ENCODE peak calls at places on chromosome 9, in ten cellular contexts. One of them, this sample, is unnamed.

GRCh38 chr9:89513836-89514235 is 15.9 kb upstream of the SEMA4D start:
- DNase-seq in PC-9: peak; percentile 5
- DNase-seq in hepatocyte: no peak
- DNase-seq in breast epithelium: no peak
- DNase-seq in IMR-90: no peak
- DNase-seq in fibroblast of lung: no peak
- DNase-seq in adrenal gland: no peak
- DNase-seq in lower lobe of right lung: no peak
- DNase-seq in neuronal stem cell: no peak
- DNase-seq in CD8-positive, alpha-beta T cell: no peak
- DNase-seq in this sample: no peak

GRCh38 chr9:82989949-82990348 is 73.0 kb downstream of the RASEF start:
- DNase-seq in adrenal gland: no peak
- DNase-seq in CD8-positive, alpha-beta T cell: no peak
- DNase-seq in breast epithelium: no peak
- DNase-seq in lower lobe of right lung: no peak
- DNase-seq in IMR-90: no peak
- DNase-seq in PC-9: no peak
- DNase-seq in fibroblast of lung: no peak
- DNase-seq in neuronal stem cell: no peak
- DNase-seq in hepatocyte: no peak
- DNase-seq in this sample: no peak

GRCh38 chr9:109411818-109412352 is 86.2 kb downstream of the PTPN3 start:
- DNase-seq in breast epithelium: no peak
- DNase-seq in IMR-90: peak; percentile 50
- DNase-seq in fibroblast of lung: peak; percentile 81
- DNase-seq in CD8-positive, alpha-beta T cell: no peak
- DNase-seq in neuronal stem cell: no peak
- DNase-seq in PC-9: no peak
- DNase-seq in lower lobe of right lung: no peak
- DNase-seq in hepatocyte: peak; percentile 54
- DNase-seq in adrenal gland: peak; percentile 55
- DNase-seq in this sample: no peak

GRCh38 chr9:114384836-114385411 is 2.9 kb downstream of the AKNA start:
- DNase-seq in adrenal gland: no peak
- DNase-seq in PC-9: no peak
- DNase-seq in breast epithelium: no peak
- DNase-seq in hepatocyte: no peak
- DNase-seq in neuronal stem cell: no peak
- DNase-seq in fibroblast of lung: no peak
- DNase-seq in CD8-positive, alpha-beta T cell: no peak
- DNase-seq in lower lobe of right lung: no peak
- DNase-seq in IMR-90: no peak
- DNase-seq in this sample: no peak

GRCh38 chr9:88803551-88804288 is 187.5 kb upstream of the S1PR3 start:
- DNase-seq in PC-9: no peak
- DNase-seq in lower lobe of right lung: no peak
- DNase-seq in hepatocyte: peak; percentile 33
- DNase-seq in adrenal gland: no peak
- DNase-seq in CD8-positive, alpha-beta T cell: no peak
- DNase-seq in fibroblast of lung: peak; percentile 43
- DNase-seq in neuronal stem cell: no peak
- DNase-seq in breast epithelium: no peak
- DNase-seq in IMR-90: peak; percentile 28
- DNase-seq in this sample: no peak

GRCh38 chr9:77848897-77849296 is 182.7 kb downstream of the GNAQ start:
- DNase-seq in CD8-positive, alpha-beta T cell: no peak
- DNase-seq in adrenal gland: peak; percentile 85
- DNase-seq in PC-9: no peak
- DNase-seq in neuronal stem cell: no peak
- DNase-seq in fibroblast of lung: peak; percentile 92
- DNase-seq in breast epithelium: no peak
- DNase-seq in lower lobe of right lung: peak; percentile 63
- DNase-seq in IMR-90: peak; percentile 91
- DNase-seq in hepatocyte: peak; percentile 46
- DNase-seq in this sample: no peak

GRCh38 chr9:79213417-79214125 is 358.2 kb upstream of the TLE4 start:
- DNase-seq in breast epithelium: no peak
- DNase-seq in IMR-90: peak; percentile 70
- DNase-seq in lower lobe of right lung: no peak
- DNase-seq in hepatocyte: no peak
- DNase-seq in PC-9: no peak
- DNase-seq in fibroblast of lung: no peak
- DNase-seq in CD8-positive, alpha-beta T cell: no peak
- DNase-seq in neuronal stem cell: no peak
- DNase-seq in adrenal gland: no peak
- DNase-seq in this sample: no peak

GRCh38 chr9:8571648-8572047 is 772.1 kb upstream of the DMAC1 start:
- DNase-seq in PC-9: no peak
- DNase-seq in adrenal gland: no peak
- DNase-seq in hepatocyte: no peak
- DNase-seq in fibroblast of lung: no peak
- DNase-seq in IMR-90: no peak
- DNase-seq in neuronal stem cell: no peak
- DNase-seq in CD8-positive, alpha-beta T cell: no peak
- DNase-seq in lower lobe of right lung: no peak
- DNase-seq in breast epithelium: no peak
- DNase-seq in this sample: no peak

GRCh38 chr9:109453210-109453842 is 44.8 kb downstream of the PTPN3 start:
- DNase-seq in IMR-90: peak; percentile 81
- DNase-seq in hepatocyte: peak; percentile 63
- DNase-seq in CD8-positive, alpha-beta T cell: no peak
- DNase-seq in fibroblast of lung: peak; percentile 21
- DNase-seq in adrenal gland: peak; percentile 48
- DNase-seq in lower lobe of right lung: no peak
- DNase-seq in PC-9: peak; percentile 97
- DNase-seq in breast epithelium: no peak
- DNase-seq in neuronal stem cell: no peak
- DNase-seq in this sample: no peak

DNA sequence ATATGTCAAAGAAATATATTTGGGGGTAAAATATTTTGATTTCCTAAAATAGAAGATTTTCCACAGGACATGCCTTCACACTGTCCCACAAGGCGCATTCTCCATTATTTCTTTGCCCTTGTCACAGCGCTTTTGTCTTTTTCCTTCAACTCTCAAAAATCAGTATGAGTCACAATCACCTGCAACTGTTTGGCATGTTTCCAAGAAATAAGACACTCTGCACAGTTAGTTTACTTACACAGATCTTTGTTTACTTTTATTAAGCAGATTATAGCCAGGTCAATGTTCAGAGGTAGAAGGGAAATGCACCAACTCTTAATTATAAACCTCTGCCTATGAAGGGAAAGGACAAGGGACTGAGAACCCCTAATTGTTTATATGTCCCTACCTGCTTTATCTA is 9.5 kb downstream of the CEMIP2 start:
- DNase-seq in hepatocyte: peak; percentile 77
- DNase-seq in fibroblast of lung: no peak
- DNase-seq in lower lobe of right lung: no peak
- DNase-seq in neuronal stem cell: no peak
- DNase-seq in breast epithelium: no peak
- DNase-seq in adrenal gland: no peak
- DNase-seq in IMR-90: peak; percentile 50
- DNase-seq in PC-9: peak; percentile 92
- DNase-seq in CD8-positive, alpha-beta T cell: no peak
- DNase-seq in this sample: no peak
- H3K4me1 ChIP-seq in hepatocyte: peaks cover 70% of the 10 kb centered on the region
- H3K4me1 ChIP-seq in fibroblast of lung: peaks cover 24% of the 10 kb centered on the region
- H3K4me1 ChIP-seq in lower lobe of right lung: peaks cover 57% of the 10 kb centered on the region
- H3K4me1 ChIP-seq in neuronal stem cell: peaks cover 23% of the 10 kb centered on the region
- H3K4me1 ChIP-seq in breast epithelium: no peaks in the 10 kb centered on the region
- H3K4me1 ChIP-seq in adrenal gland: peaks cover 44% of the 10 kb centered on the region
- H3K4me1 ChIP-seq in IMR-90: peaks cover 18% of the 10 kb centered on the region
- H3K4me1 ChIP-seq in PC-9: peaks cover 63% of the 10 kb centered on the region
- H3K4me1 ChIP-seq in CD8-positive, alpha-beta T cell: peaks cover 55% of the 10 kb centered on the region
- H3K4me1 ChIP-seq in this sample: peaks cover 19% of the 10 kb centered on the region

DNA sequence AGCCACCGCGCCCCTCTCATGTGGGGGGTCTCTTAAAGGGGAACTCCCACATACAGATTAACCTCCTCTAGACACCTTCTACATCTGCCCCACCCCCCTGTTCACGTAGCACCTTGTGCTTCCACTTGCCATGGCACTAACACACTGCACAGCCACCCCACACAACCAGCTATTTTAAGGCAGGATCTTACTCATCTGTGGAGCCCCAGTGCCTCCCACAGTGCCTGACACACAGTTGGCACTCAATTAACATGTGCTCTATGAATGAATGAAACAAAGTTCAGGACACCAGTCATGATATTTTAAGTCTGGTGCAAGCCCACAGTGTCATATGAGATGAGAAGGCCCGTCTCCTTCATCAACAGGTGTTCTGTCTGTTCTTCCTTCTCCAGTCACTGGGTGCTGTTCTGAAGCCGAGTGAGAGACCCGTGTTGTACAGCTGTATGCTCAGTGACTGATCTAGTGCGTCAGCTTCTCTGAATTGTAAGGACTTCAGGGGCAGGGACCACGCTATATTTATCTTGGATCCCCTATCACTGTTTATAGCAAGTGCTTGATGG is 149.1 kb downstream of the TLE1 start:
- DNase-seq in neuronal stem cell: no peak
- DNase-seq in PC-9: no peak
- DNase-seq in lower lobe of right lung: no peak
- DNase-seq in hepatocyte: no peak
- DNase-seq in adrenal gland: no peak
- DNase-seq in breast epithelium: no peak
- DNase-seq in fibroblast of lung: no peak
- DNase-seq in CD8-positive, alpha-beta T cell: no peak
- DNase-seq in IMR-90: no peak
- DNase-seq in this sample: no peak
- H3K4me1 ChIP-seq in neuronal stem cell: peaks cover 10% of the 10 kb centered on the region
- H3K4me1 ChIP-seq in PC-9: peaks cover 13% of the 10 kb centered on the region
- H3K4me1 ChIP-seq in lower lobe of right lung: no peaks in the 10 kb centered on the region
- H3K4me1 ChIP-seq in hepatocyte: peaks cover 17% of the 10 kb centered on the region
- H3K4me1 ChIP-seq in adrenal gland: no peaks in the 10 kb centered on the region
- H3K4me1 ChIP-seq in breast epithelium: no peaks in the 10 kb centered on the region
- H3K4me1 ChIP-seq in fibroblast of lung: no peaks in the 10 kb centered on the region
- H3K4me1 ChIP-seq in CD8-positive, alpha-beta T cell: no peaks in the 10 kb centered on the region
- H3K4me1 ChIP-seq in IMR-90: no peaks in the 10 kb centered on the region
- H3K4me1 ChIP-seq in this sample: no peaks in the 10 kb centered on the region

DNA sequence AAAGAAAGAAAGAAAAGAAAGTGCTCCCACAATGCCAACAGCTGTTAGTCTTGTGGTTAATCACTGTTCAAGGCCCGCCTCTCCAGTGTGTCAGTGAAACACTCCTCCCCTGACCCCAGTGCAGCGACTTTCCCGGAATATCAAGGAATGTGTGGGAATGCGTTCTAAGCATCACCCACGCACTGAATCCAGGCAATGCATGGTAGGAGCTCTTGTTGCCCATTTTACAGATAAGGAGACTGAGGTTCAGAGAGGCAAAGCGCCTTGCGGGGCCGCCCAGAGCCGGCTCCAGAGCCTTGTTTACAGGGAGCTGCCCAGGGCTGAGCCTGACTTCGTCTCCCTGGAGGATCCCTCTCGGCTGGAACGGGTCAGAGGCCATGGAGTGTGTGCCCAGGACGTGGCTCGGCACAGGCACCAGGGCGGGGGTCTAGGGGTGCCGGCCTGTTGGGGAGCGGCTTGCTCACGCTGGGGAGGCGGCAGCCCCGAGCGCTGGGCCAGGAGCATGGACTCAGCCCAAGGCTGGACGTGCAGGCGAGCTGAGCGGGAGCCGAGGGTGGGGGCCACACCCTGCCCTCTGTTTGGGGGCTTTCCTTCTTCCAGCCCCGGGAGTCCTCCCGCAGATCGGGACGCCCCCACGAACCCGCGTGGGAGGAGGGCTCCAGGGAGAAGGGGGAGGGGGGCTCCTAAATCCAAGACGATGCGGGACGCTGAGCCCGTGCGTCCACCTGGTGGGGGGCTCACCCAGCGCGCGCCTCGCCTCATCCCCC is 787 bp downstream of the ST6GALNAC6 start:
- DNase-seq in PC-9: no peak
- DNase-seq in fibroblast of lung: peak; percentile 90
- DNase-seq in neuronal stem cell: no peak
- DNase-seq in lower lobe of right lung: peak; percentile 64
- DNase-seq in adrenal gland: peak; percentile 78
- DNase-seq in CD8-positive, alpha-beta T cell: no peak
- DNase-seq in hepatocyte: peak; percentile 63
- DNase-seq in breast epithelium: no peak
- DNase-seq in IMR-90: peak; percentile 89
- DNase-seq in this sample: no peak
- H3K4me1 ChIP-seq in PC-9: peaks cover 23% of the 10 kb centered on the region
- H3K4me1 ChIP-seq in fibroblast of lung: peaks cover 23% of the 10 kb centered on the region
- H3K4me1 ChIP-seq in neuronal stem cell: peaks cover 21% of the 10 kb centered on the region
- H3K4me1 ChIP-seq in lower lobe of right lung: peaks cover 59% of the 10 kb centered on the region
- H3K4me1 ChIP-seq in adrenal gland: peaks cover 37% of the 10 kb centered on the region
- H3K4me1 ChIP-seq in CD8-positive, alpha-beta T cell: peaks cover 37% of the 10 kb centered on the region
- H3K4me1 ChIP-seq in hepatocyte: peaks cover 34% of the 10 kb centered on the region
- H3K4me1 ChIP-seq in breast epithelium: peaks cover under 1% of the 10 kb centered on the region
- H3K4me1 ChIP-seq in IMR-90: peaks cover 23% of the 10 kb centered on the region
- H3K4me1 ChIP-seq in this sample: peaks cover 36% of the 10 kb centered on the region

GRCh38 chr9:112764344-112764743 is 13.8 kb downstream of the SNX30 start:
- DNase-seq in adrenal gland: no peak
- DNase-seq in PC-9: no peak
- DNase-seq in CD8-positive, alpha-beta T cell: no peak
- DNase-seq in neuronal stem cell: no peak
- DNase-seq in breast epithelium: no peak
- DNase-seq in IMR-90: peak; percentile 91
- DNase-seq in lower lobe of right lung: no peak
- DNase-seq in fibroblast of lung: no peak
- DNase-seq in hepatocyte: peak; percentile 28
- DNase-seq in this sample: no peak

GRCh38 chr9:112765281-112765680 is 14.7 kb downstream of the SNX30 start:
- DNase-seq in hepatocyte: no peak
- DNase-seq in lower lobe of right lung: no peak
- DNase-seq in breast epithelium: no peak
- DNase-seq in fibroblast of lung: no peak
- DNase-seq in PC-9: no peak
- DNase-seq in CD8-positive, alpha-beta T cell: no peak
- DNase-seq in neuronal stem cell: no peak
- DNase-seq in adrenal gland: no peak
- DNase-seq in IMR-90: no peak
- DNase-seq in this sample: no peak

GRCh38 chr9:112762726-112763518 is 12.4 kb downstream of the SNX30 start:
- DNase-seq in adrenal gland: no peak
- DNase-seq in CD8-positive, alpha-beta T cell: no peak
- DNase-seq in fibroblast of lung: no peak
- DNase-seq in lower lobe of right lung: no peak
- DNase-seq in IMR-90: no peak
- DNase-seq in hepatocyte: no peak
- DNase-seq in neuronal stem cell: no peak
- DNase-seq in PC-9: no peak
- DNase-seq in breast epithelium: no peak
- DNase-seq in this sample: no peak

GRCh38 chr9:112761912-112762651 is 11.5 kb downstream of the SNX30 start:
- DNase-seq in IMR-90: peak; percentile 88
- DNase-seq in fibroblast of lung: peak; percentile 54
- DNase-seq in neuronal stem cell: no peak
- DNase-seq in hepatocyte: no peak
- DNase-seq in lower lobe of right lung: no peak
- DNase-seq in adrenal gland: no peak
- DNase-seq in CD8-positive, alpha-beta T cell: no peak
- DNase-seq in breast epithelium: no peak
- DNase-seq in PC-9: no peak
- DNase-seq in this sample: no peak

DNA sequence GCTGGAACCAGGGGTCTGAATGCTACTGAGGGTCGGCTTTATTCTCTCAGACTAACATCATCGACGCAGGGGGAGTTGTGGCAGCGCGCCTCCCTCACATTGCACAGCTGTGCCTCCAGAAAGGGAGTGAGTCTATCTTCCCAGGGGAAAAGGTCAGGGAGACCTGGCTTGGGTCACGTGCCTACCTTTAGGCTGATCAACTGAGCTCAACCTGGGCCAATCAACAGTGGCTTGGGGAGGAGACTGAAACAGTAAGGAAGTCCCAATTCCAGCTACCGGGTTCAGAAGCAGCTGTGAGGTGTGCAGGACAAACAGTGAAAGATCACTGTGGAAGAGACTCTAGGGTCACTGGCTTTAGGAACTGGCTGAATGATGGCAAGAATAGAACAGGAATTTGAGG is 14.3 kb downstream of the SNX30 start:
- DNase-seq in adrenal gland: no peak
- DNase-seq in CD8-positive, alpha-beta T cell: no peak
- DNase-seq in lower lobe of right lung: no peak
- DNase-seq in PC-9: no peak
- DNase-seq in IMR-90: no peak
- DNase-seq in fibroblast of lung: no peak
- DNase-seq in breast epithelium: no peak
- DNase-seq in hepatocyte: peak; percentile 66
- DNase-seq in neuronal stem cell: no peak
- DNase-seq in this sample: no peak
- H3K4me1 ChIP-seq in adrenal gland: no peaks in the 10 kb centered on the region
- H3K4me1 ChIP-seq in CD8-positive, alpha-beta T cell: peaks cover 6% of the 10 kb centered on the region
- H3K4me1 ChIP-seq in lower lobe of right lung: peaks cover 18% of the 10 kb centered on the region
- H3K4me1 ChIP-seq in PC-9: no peaks in the 10 kb centered on the region
- H3K4me1 ChIP-seq in IMR-90: peaks cover 25% of the 10 kb centered on the region
- H3K4me1 ChIP-seq in fibroblast of lung: peaks cover 12% of the 10 kb centered on the region
- H3K4me1 ChIP-seq in breast epithelium: no peaks in the 10 kb centered on the region
- H3K4me1 ChIP-seq in hepatocyte: peaks cover 4% of the 10 kb centered on the region
- H3K4me1 ChIP-seq in neuronal stem cell: peaks cover 6% of the 10 kb centered on the region
- H3K4me1 ChIP-seq in this sample: no peaks in the 10 kb centered on the region